ENCODE peak calls at places on chromosome 11, in seven cellular contexts. One of them, this sample, is unnamed.

GRCh38 chr11:2511421-2512369 is 66.9 kb downstream of the KCNQ1 start:
- DNase-seq in PC-3: no peak
- DNase-seq in NCI-H1092: no peak
- DNase-seq in WTC11: peak
- DNase-seq in NCI-H1105: no peak
- DNase-seq in ureter: peak
- DNase-seq in LoVo: no peak
- DNase-seq in this sample: no peak

GRCh38 chr11:116605543-116605942 is 167.2 kb downstream of the BUD13 start:
- DNase-seq in LoVo: peak
- DNase-seq in ureter: no peak
- DNase-seq in NCI-H1105: no peak
- DNase-seq in NCI-H1092: no peak
- DNase-seq in PC-3: peak
- DNase-seq in WTC11: peak
- DNase-seq in this sample: peak

GRCh38 chr11:65487467-65488272 is 11.2 kb upstream of the MALAT1 start:
- DNase-seq in PC-3: peak
- DNase-seq in NCI-H1105: peak
- DNase-seq in NCI-H1092: peak
- DNase-seq in ureter: peak
- DNase-seq in WTC11: peak
- DNase-seq in LoVo: peak
- DNase-seq in this sample: peak

GRCh38 chr11:111961389-111962300 is 24.5 kb downstream of the DIXDC1 start:
- DNase-seq in WTC11: no peak
- DNase-seq in NCI-H1105: no peak
- DNase-seq in NCI-H1092: no peak
- DNase-seq in ureter: no peak
- DNase-seq in PC-3: no peak
- DNase-seq in LoVo: no peak
- DNase-seq in this sample: no peak

GRCh38 chr11:13983081-13983751 is 20.7 kb downstream of the SPON1 start:
- DNase-seq in NCI-H1105: no peak
- DNase-seq in LoVo: no peak
- DNase-seq in PC-3: no peak
- DNase-seq in ureter: peak
- DNase-seq in NCI-H1092: no peak
- DNase-seq in WTC11: no peak
- DNase-seq in this sample: no peak

GRCh38 chr11:71120346-71120963 is 131.9 kb downstream of the SHANK2 start:
- DNase-seq in NCI-H1092: peak
- DNase-seq in PC-3: peak
- DNase-seq in ureter: no peak
- DNase-seq in WTC11: peak
- DNase-seq in NCI-H1105: peak
- DNase-seq in LoVo: no peak
- DNase-seq in this sample: peak

GRCh38 chr11:125165111-125165663 is 636 bp downstream of the PKNOX2 start:
- DNase-seq in LoVo: no peak
- DNase-seq in NCI-H1105: peak
- DNase-seq in WTC11: peak
- DNase-seq in ureter: no peak
- DNase-seq in PC-3: peak
- DNase-seq in NCI-H1092: peak
- DNase-seq in this sample: peak

GRCh38 chr11:35751664-35752061 is 89.1 kb downstream of the TRIM44 start:
- DNase-seq in NCI-H1105: no peak
- DNase-seq in NCI-H1092: no peak
- DNase-seq in WTC11: no peak
- DNase-seq in PC-3: no peak
- DNase-seq in ureter: no peak
- DNase-seq in LoVo: no peak
- DNase-seq in this sample: no peak

GRCh38 chr11:64719406-64719805 is 3.6 kb downstream of the NRXN2 start:
- DNase-seq in ureter: no peak
- DNase-seq in LoVo: no peak
- DNase-seq in PC-3: no peak
- DNase-seq in NCI-H1105: no peak
- DNase-seq in NCI-H1092: no peak
- DNase-seq in WTC11: no peak
- DNase-seq in this sample: no peak

GRCh38 chr11:456533-456932 is 6.5 kb downstream of the PTDSS2 start:
- DNase-seq in WTC11: no peak
- DNase-seq in NCI-H1105: no peak
- DNase-seq in LoVo: no peak
- DNase-seq in PC-3: no peak
- DNase-seq in NCI-H1092: no peak
- DNase-seq in ureter: no peak
- DNase-seq in this sample: no peak

GRCh38 chr11:70511345-70511744 is 113.0 kb downstream of the CTTN start:
- DNase-seq in ureter: no peak
- DNase-seq in NCI-H1092: no peak
- DNase-seq in LoVo: no peak
- DNase-seq in WTC11: peak
- DNase-seq in NCI-H1105: no peak
- DNase-seq in PC-3: peak
- DNase-seq in this sample: no peak

GRCh38 chr11:34266090-34266912 is 91.5 kb downstream of the ABTB2 start:
- DNase-seq in NCI-H1092: no peak
- DNase-seq in ureter: peak
- DNase-seq in NCI-H1105: no peak
- DNase-seq in WTC11: no peak
- DNase-seq in PC-3: peak
- DNase-seq in LoVo: no peak
- DNase-seq in this sample: no peak

GRCh38 chr11:19258651-19259230 is 18.0 kb upstream of the E2F8 start:
- DNase-seq in PC-3: no peak
- DNase-seq in WTC11: no peak
- DNase-seq in NCI-H1105: no peak
- DNase-seq in NCI-H1092: no peak
- DNase-seq in ureter: no peak
- DNase-seq in LoVo: no peak
- DNase-seq in this sample: no peak

GRCh38 chr11:3088806-3089205 is 31.6 kb upstream of the CARS1 start:
- DNase-seq in PC-3: no peak
- DNase-seq in WTC11: no peak
- DNase-seq in ureter: no peak
- DNase-seq in NCI-H1092: no peak
- DNase-seq in LoVo: no peak
- DNase-seq in NCI-H1105: no peak
- DNase-seq in this sample: no peak

GRCh38 chr11:102446606-102447005 is 6.0 kb downstream of the TMEM123 start:
- DNase-seq in WTC11: no peak
- DNase-seq in ureter: no peak
- DNase-seq in NCI-H1105: no peak
- DNase-seq in PC-3: peak
- DNase-seq in NCI-H1092: no peak
- DNase-seq in LoVo: no peak
- DNase-seq in this sample: no peak

GRCh38 chr11:130023204-130023603 is 20.6 kb upstream of the PRDM10 start:
- DNase-seq in LoVo: peak
- DNase-seq in NCI-H1092: no peak
- DNase-seq in ureter: no peak
- DNase-seq in PC-3: peak
- DNase-seq in WTC11: no peak
- DNase-seq in NCI-H1105: no peak
- DNase-seq in this sample: peak

GRCh38 chr11:19225599-19225998 is 15.1 kb downstream of the E2F8 start:
- DNase-seq in PC-3: no peak
- DNase-seq in NCI-H1092: no peak
- DNase-seq in ureter: no peak
- DNase-seq in WTC11: no peak
- DNase-seq in NCI-H1105: no peak
- DNase-seq in LoVo: no peak
- DNase-seq in this sample: no peak

GRCh38 chr11:11843233-11843632 is 1.5 kb downstream of the USP47 start:
- DNase-seq in LoVo: peak
- DNase-seq in NCI-H1092: no peak
- DNase-seq in WTC11: no peak
- DNase-seq in ureter: no peak
- DNase-seq in PC-3: peak
- DNase-seq in NCI-H1105: no peak
- DNase-seq in this sample: peak

GRCh38 chr11:8219257-8220021 is 44.2 kb downstream of the LMO1 start:
- DNase-seq in ureter: no peak
- DNase-seq in NCI-H1092: peak
- DNase-seq in WTC11: peak
- DNase-seq in PC-3: peak
- DNase-seq in NCI-H1105: peak
- DNase-seq in LoVo: peak
- DNase-seq in this sample: peak

GRCh38 chr11:115499891-115500290 is 4.3 kb downstream of the CADM1 start:
- DNase-seq in NCI-H1105: no peak
- DNase-seq in PC-3: no peak
- DNase-seq in NCI-H1092: no peak
- DNase-seq in ureter: no peak
- DNase-seq in LoVo: no peak
- DNase-seq in WTC11: no peak
- DNase-seq in this sample: no peak

GRCh38 chr11:11973361-11973800 is 35.0 kb downstream of the DKK3 start:
- DNase-seq in PC-3: no peak
- DNase-seq in LoVo: no peak
- DNase-seq in NCI-H1092: no peak
- DNase-seq in ureter: peak
- DNase-seq in WTC11: no peak
- DNase-seq in NCI-H1105: no peak
- DNase-seq in this sample: no peak

GRCh38 chr11:32829157-32829679 is 509 bp upstream of the PRRG4 start:
- DNase-seq in PC-3: peak
- DNase-seq in LoVo: peak
- DNase-seq in NCI-H1092: no peak
- DNase-seq in ureter: no peak
- DNase-seq in WTC11: no peak
- DNase-seq in NCI-H1105: no peak
- DNase-seq in this sample: no peak

GRCh38 chr11:47980907-47981621 is 705 bp downstream of the PTPRJ start:
- DNase-seq in PC-3: peak
- DNase-seq in LoVo: peak
- DNase-seq in NCI-H1105: no peak
- DNase-seq in WTC11: peak
- DNase-seq in ureter: peak
- DNase-seq in NCI-H1092: peak
- DNase-seq in this sample: no peak

GRCh38 chr11:117204283-117205080 is 5.3 kb downstream of the TAGLN start:
- DNase-seq in LoVo: no peak
- DNase-seq in ureter: no peak
- DNase-seq in PC-3: no peak
- DNase-seq in NCI-H1105: no peak
- DNase-seq in WTC11: no peak
- DNase-seq in NCI-H1092: no peak
- DNase-seq in this sample: no peak

GRCh38 chr11:20059587-20060021 is 100.7 kb downstream of the DBX1 start:
- DNase-seq in PC-3: no peak
- DNase-seq in LoVo: no peak
- DNase-seq in NCI-H1092: no peak
- DNase-seq in ureter: no peak
- DNase-seq in WTC11: no peak
- DNase-seq in NCI-H1105: no peak
- DNase-seq in this sample: peak

GRCh38 chr11:62340269-62340901 is 3.1 kb downstream of the ASRGL1 start:
- DNase-seq in WTC11: peak
- DNase-seq in PC-3: peak
- DNase-seq in NCI-H1105: peak
- DNase-seq in ureter: peak
- DNase-seq in LoVo: peak
- DNase-seq in NCI-H1092: peak
- DNase-seq in this sample: peak

GRCh38 chr11:72072348-72072747 is 8.0 kb downstream of the NUMA1 start:
- DNase-seq in NCI-H1092: no peak
- DNase-seq in NCI-H1105: no peak
- DNase-seq in WTC11: no peak
- DNase-seq in ureter: peak
- DNase-seq in LoVo: no peak
- DNase-seq in PC-3: peak
- DNase-seq in this sample: peak

GRCh38 chr11:129846508-129847335 is 31.1 kb downstream of the TMEM45B start:
- DNase-seq in LoVo: peak
- DNase-seq in PC-3: peak
- DNase-seq in WTC11: no peak
- DNase-seq in NCI-H1105: no peak
- DNase-seq in NCI-H1092: no peak
- DNase-seq in ureter: no peak
- DNase-seq in this sample: peak

GRCh38 chr11:64896448-64897022 is 18.1 kb upstream of the EHD1 start:
- DNase-seq in LoVo: no peak
- DNase-seq in NCI-H1092: no peak
- DNase-seq in WTC11: no peak
- DNase-seq in NCI-H1105: no peak
- DNase-seq in PC-3: no peak
- DNase-seq in ureter: no peak
- DNase-seq in this sample: no peak

GRCh38 chr11:125016413-125016812 is 46.7 kb upstream of the SLC37A2 start:
- DNase-seq in WTC11: no peak
- DNase-seq in ureter: no peak
- DNase-seq in NCI-H1105: no peak
- DNase-seq in NCI-H1092: no peak
- DNase-seq in PC-3: no peak
- DNase-seq in LoVo: no peak
- DNase-seq in this sample: no peak

GRCh38 chr11:17066691-17067090 is 10.8 kb downstream of the RPS13 start:
- DNase-seq in LoVo: no peak
- DNase-seq in PC-3: no peak
- DNase-seq in ureter: no peak
- DNase-seq in NCI-H1105: no peak
- DNase-seq in WTC11: no peak
- DNase-seq in NCI-H1092: no peak
- DNase-seq in this sample: no peak

GRCh38 chr11:27347949-27348879 is 14.8 kb downstream of the CCDC34 start:
- DNase-seq in WTC11: no peak
- DNase-seq in NCI-H1105: peak
- DNase-seq in LoVo: no peak
- DNase-seq in ureter: no peak
- DNase-seq in NCI-H1092: peak
- DNase-seq in PC-3: peak
- DNase-seq in this sample: no peak

GRCh38 chr11:3073029-3073435 is 15.8 kb upstream of the CARS1 start:
- DNase-seq in NCI-H1105: no peak
- DNase-seq in NCI-H1092: no peak
- DNase-seq in ureter: no peak
- DNase-seq in LoVo: no peak
- DNase-seq in WTC11: no peak
- DNase-seq in PC-3: no peak
- DNase-seq in this sample: peak

GRCh38 chr11:72326151-72326842 is 82.3 kb upstream of the PHOX2A start:
- DNase-seq in NCI-H1092: no peak
- DNase-seq in NCI-H1105: no peak
- DNase-seq in ureter: no peak
- DNase-seq in PC-3: peak
- DNase-seq in WTC11: no peak
- DNase-seq in LoVo: no peak
- DNase-seq in this sample: no peak

GRCh38 chr11:12602421-12602820 is 71.8 kb upstream of the TEAD1 start:
- DNase-seq in NCI-H1105: no peak
- DNase-seq in LoVo: no peak
- DNase-seq in WTC11: no peak
- DNase-seq in PC-3: peak
- DNase-seq in ureter: no peak
- DNase-seq in NCI-H1092: no peak
- DNase-seq in this sample: no peak

This sample was measured in trophoblast cell.